ENCODE peak calls at places on chromosome 1, in six cellular contexts. E is astrocyte; N is NCI-H1694; W is dorsolateral prefrontal cortex; K is CD8-positive, alpha-beta memory T cell; L is cardiac muscle cell. I is an unnamed sample.

GRCh38 chr1:206435450-206435849 is 34.8 kb upstream of the IKBKE start:
- DNase-seq in E (no peak), N (no peak), W (no peak), K (no peak), L (no peak), I (no peak)

GRCh38 chr1:29124366-29125236 is 898 bp upstream of the TMEM200B start:
- DNase-seq in E (peak), N (no peak), W (no peak), K (peak), L (peak), I (peak)

GRCh38 chr1:3319874-3320245 is 134.6 kb upstream of the ARHGEF16 start:
- DNase-seq in E (peak), N (peak), W (no peak), K (no peak), L (peak), I (peak)

GRCh38 chr1:7268983-7269382 is 483.7 kb downstream of the CAMTA1 start:
- DNase-seq in E (no peak), N (no peak), W (no peak), K (no peak), L (no peak), I (no peak)

GRCh38 chr1:74314438-74314837 is 79.3 kb downstream of the TNNI3K start:
- DNase-seq in E (no peak), N (no peak), W (no peak), K (no peak), L (no peak), I (no peak)

GRCh38 chr1:42333662-42334239 is 1.3 kb downstream of the FOXJ3 start:
- DNase-seq in E (no peak), N (no peak), W (no peak), K (no peak), L (no peak), I (peak)

GRCh38 chr1:50796277-50796676 is 163.8 kb downstream of the FAF1 start:
- DNase-seq in E (no peak), N (no peak), W (no peak), K (no peak), L (no peak), I (no peak)

GRCh38 chr1:5983361-5984103 is 8.7 kb downstream of the NPHP4 start:
- DNase-seq in E (peak), N (no peak), W (no peak), K (no peak), L (no peak), I (no peak)

GRCh38 chr1:95730986-95731385 is 497.0 kb downstream of the RWDD3 start:
- DNase-seq in E (no peak), N (no peak), W (no peak), K (no peak), L (no peak), I (no peak)

GRCh38 chr1:183487686-183488442 is 15.6 kb downstream of the SMG7 start:
- DNase-seq in E (no peak), N (no peak), W (no peak), K (no peak), L (no peak), I (no peak)

I was measured in NCI-H82.